ENCODE peak calls at places on chromosomes 11 and 22, in nine cellular contexts. R, K, Y, Q, L, G, O, A and F are unnamed samples.
A peak's percentile ranks its signal among the peaks of the same experiment; 100 is the strongest.

GRCh38 chr11:121807051-121807450 is 309.0 kb downstream of the BLID start:
- DNase-seq in O (no peak), Y (no peak), R (no peak), Q (no peak), K (no peak), L (no peak), G (no peak), A (no peak), F (no peak)

GRCh38 chr11:86672007-86672621 is at the start of gene ME3:
- DNase-seq in K (peak; percentile 76), O (peak; percentile 39), A (peak; percentile 6), G (peak; percentile 39), Y (no peak), Q (peak; percentile 55), L (peak; percentile 60), R (peak; percentile 74), F (no peak)

GRCh38 chr11:47415949-47416472 is 7.6 kb downstream of the SLC39A13 start:
- DNase-seq in Y (peak; percentile 96), R (no peak), L (no peak), K (no peak), Q (peak; percentile 94), A (no peak), O (no peak), G (peak; percentile 95), F (peak; percentile 96)

GRCh38 chr22:43520632-43521039 is 108.8 kb downstream of the MPPED1 start:
- DNase-seq in Y (no peak), Q (no peak), K (no peak), L (no peak), O (no peak), A (no peak), R (no peak), G (no peak), F (no peak)

GRCh38 chr11:2319791-2320481 is 18.1 kb downstream of the TSPAN32 start:
- DNase-seq in A (no peak), Q (no peak), Y (no peak), R (no peak), O (no peak), L (no peak), G (no peak), K (no peak), F (no peak)

GRCh38 chr11:129320485-129320884 is 55.2 kb upstream of the BARX2 start:
- DNase-seq in Q (no peak), L (no peak), R (no peak), K (no peak), G (no peak), O (no peak), A (no peak), Y (no peak), F (no peak)

GRCh38 chr11:74820763-74821162 is 72.1 kb downstream of the RNF169 start:
- DNase-seq in R (no peak), A (no peak), G (peak; percentile 96), K (no peak), L (no peak), O (no peak), Q (peak; percentile 62), Y (peak; percentile 54), F (peak; percentile 96)

GRCh38 chr11:18731949-18732821 is 6.2 kb upstream of the IGSF22 start:
- DNase-seq in O (peak; percentile 64), Q (peak; percentile 71), K (peak; percentile 8), Y (peak; percentile 63), L (peak; percentile 63), A (peak; percentile 39), R (peak; percentile 28), G (peak; percentile 59), F (peak; percentile 32)

GRCh38 chr22:26805131-26805530 is 147.7 kb downstream of the MIAT start:
- DNase-seq in R (no peak), G (no peak), K (no peak), Y (peak; percentile 26), A (no peak), O (no peak), Q (no peak), L (no peak), F (no peak)

GRCh38 chr11:124536520-124536919 is 6.9 kb downstream of the OR8B12 start:
- DNase-seq in O (no peak), L (no peak), R (no peak), G (peak; percentile 92), Y (no peak), Q (no peak), K (no peak), A (no peak), F (peak; percentile 88)

GRCh38 chr11:69501891-69502860 is 20.7 kb downstream of the LINC01488 start:
- DNase-seq in A (no peak), L (no peak), O (no peak), Y (no peak), R (no peak), G (no peak), Q (no peak), K (peak; percentile 8), F (no peak)

GRCh38 chr11:1118755-1119275 is 38.9 kb upstream of the MUC5AC start:
- DNase-seq in G (no peak), L (no peak), Q (no peak), Y (no peak), O (no peak), R (no peak), A (no peak), K (no peak), F (no peak)

GRCh38 chr11:110951609-110952008 is 239.4 kb upstream of the ARHGAP20 start:
- DNase-seq in A (no peak), R (no peak), Y (no peak), Q (no peak), K (no peak), L (no peak), O (no peak), G (no peak), F (no peak)

GRCh38 chr22:26056455-26056854 is 112.8 kb upstream of the SEZ6L start:
- DNase-seq in G (no peak), R (no peak), Q (no peak), O (no peak), A (no peak), Y (no peak), L (no peak), K (no peak), F (no peak)

GRCh38 chr22:29331658-29332300 is 16.3 kb upstream of the RASL10A start:
- DNase-seq in L (no peak), O (no peak), R (no peak), G (no peak), A (no peak), K (no peak), Y (no peak), Q (no peak), F (peak; percentile 35)

GRCh38 chr11:118900535-118901384 is 17.1 kb downstream of the CXCR5 start:
- DNase-seq in O (no peak), R (no peak), Y (no peak), G (no peak), K (no peak), A (no peak), Q (no peak), L (no peak), F (no peak)

GRCh38 chr11:27100534-27100933 is 59.9 kb downstream of the BBOX1 start:
- DNase-seq in L (no peak), K (peak; percentile 45), Q (no peak), O (no peak), A (no peak), Y (no peak), G (no peak), R (no peak), F (peak; percentile 46)

GRCh38 chr22:49657275-49657973 is 170.2 kb downstream of the BRD1 start:
- DNase-seq in R (no peak), L (peak; percentile 74), K (no peak), O (no peak), Q (no peak), A (peak; percentile 44), G (no peak), Y (no peak), F (no peak)

GRCh38 chr22:23396362-23397007 is 183.6 kb downstream of the IGLL1 start:
- DNase-seq in R (no peak), G (no peak), Y (no peak), Q (no peak), O (no peak), L (no peak), A (no peak), K (no peak), F (no peak)

GRCh38 chr11:45383229-45383628 is 97.1 kb upstream of the SYT13 start:
- DNase-seq in K (no peak), L (no peak), O (no peak), Y (no peak), Q (peak; percentile 32), R (no peak), A (no peak), G (peak; percentile 29), F (peak; percentile 41)